ENCODE peak calls at places on chromosomes 7 and 10, in ten cellular contexts. O, T, K, U, E, M, I, Y, S and P are unnamed samples.

GRCh38 chr7:85033263-85033662 is 153.6 kb downstream of the SEMA3D start:
- DNase-seq in O (no peak), T (no peak), K (no peak), U (no peak), E (no peak), M (no peak), I (no peak), Y (no peak), S (no peak), P (no peak)

GRCh38 chr7:93026425-93026824 is 91.4 kb downstream of the SAMD9 start:
- DNase-seq in O (no peak), T (no peak), K (no peak), U (no peak), E (no peak), M (no peak), I (no peak), Y (no peak), S (no peak), P (no peak)

GRCh38 chr10:99976886-99977391 is 32.8 kb downstream of the DNMBP start:
- DNase-seq in O (no peak), T (no peak), K (no peak), U (no peak), E (no peak), M (peak; percentile 6), I (no peak), Y (no peak), S (no peak), P (no peak)

GRCh38 chr7:44615149-44615611 is 8.8 kb downstream of the OGDH start:
- DNase-seq in O (peak; percentile 76), T (no peak), K (no peak), U (no peak), E (peak; percentile 76), M (peak; percentile 53), I (no peak), Y (peak; percentile 40), S (no peak), P (no peak)

GRCh38 chr10:14129770-14130169 is 201.0 kb downstream of the FRMD4A start:
- DNase-seq in O (no peak), T (no peak), K (no peak), U (no peak), E (no peak), M (no peak), I (no peak), Y (no peak), S (no peak), P (no peak)

GRCh38 chr10:3472705-3473078 is 300.1 kb upstream of the PITRM1 start:
- DNase-seq in O (no peak), T (no peak), K (no peak), U (no peak), E (no peak), M (no peak), I (no peak), Y (no peak), S (no peak), P (no peak)

GRCh38 chr7:12199363-12199762 is 11.7 kb upstream of the TMEM106B start:
- DNase-seq in O (no peak), T (no peak), K (no peak), U (no peak), E (no peak), M (no peak), I (no peak), Y (no peak), S (no peak), P (no peak)

GRCh38 chr10:92822060-92822634 is 26.2 kb upstream of the EXOC6 start:
- DNase-seq in O (no peak), T (no peak), K (no peak), U (no peak), E (no peak), M (no peak), I (no peak), Y (no peak), S (no peak), P (no peak)

GRCh38 chr7:13185139-13185538 is 497.7 kb downstream of the ARL4A start:
- DNase-seq in O (no peak), T (no peak), K (no peak), U (no peak), E (no peak), M (no peak), I (no peak), Y (no peak), S (no peak), P (no peak)

GRCh38 chr7:117872565-117873055 is 631 bp downstream of the CTTNBP2 start:
- DNase-seq in O (peak; percentile 8), T (peak; percentile 32), K (no peak), U (peak; percentile 49), E (peak; percentile 73), M (peak; percentile 32), I (peak; percentile 18), Y (no peak), S (peak; percentile 44), P (peak; percentile 36)

GRCh38 chr10:101441539-101442455 is 87.8 kb downstream of the BTRC start:
- DNase-seq in O (no peak), T (peak; percentile 25), K (peak; percentile 48), U (no peak), E (peak; percentile 40), M (peak; percentile 47), I (no peak), Y (no peak), S (peak; percentile 65), P (no peak)

GRCh38 chr10:77016278-77016815 is 621.3 kb downstream of the KCNMA1 start:
- DNase-seq in O (no peak), T (no peak), K (no peak), U (no peak), E (no peak), M (no peak), I (no peak), Y (no peak), S (no peak), P (no peak)

GRCh38 chr7:47580175-47580701 is 1.7 kb downstream of the TNS3 start:
- DNase-seq in O (peak; percentile 68), T (peak; percentile 79), K (no peak), U (peak; percentile 63), E (no peak), M (peak; percentile 93), I (no peak), Y (peak; percentile 74), S (no peak), P (no peak)

DNA sequence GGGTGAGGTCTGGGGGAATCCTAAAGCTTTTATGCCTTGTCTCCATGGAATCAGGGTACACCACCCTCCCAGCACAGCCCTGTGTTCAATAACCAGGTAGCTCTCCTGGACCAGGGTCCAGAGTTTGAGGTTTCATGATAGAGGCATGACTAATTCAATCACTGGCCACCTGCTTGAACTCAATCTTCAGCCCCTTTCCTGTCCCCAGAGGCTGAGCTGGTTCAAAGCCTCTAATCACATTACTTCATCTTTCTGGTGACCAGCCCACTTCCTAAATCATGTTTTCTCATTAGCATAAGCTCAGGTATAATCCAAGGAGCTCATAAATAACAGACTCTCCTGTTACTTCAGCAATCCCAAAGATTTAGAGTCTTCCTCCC is 20.5 kb downstream of the CRPPA start:
- DNase-seq in O (no peak), T (no peak), K (no peak), U (no peak), E (no peak), M (no peak), I (no peak), Y (no peak), S (no peak), P (no peak)
- H3K9me3 ChIP-seq in O (peaks cover 5% of the 10 kb centered on the region), T (no peaks in the 10 kb centered on the region), K (peaks cover 42% of the 10 kb centered on the region), U (no peaks in the 10 kb centered on the region), E (no peaks in the 10 kb centered on the region), M (no peaks in the 10 kb centered on the region), I (peaks cover 22% of the 10 kb centered on the region), Y (peaks cover 13% of the 10 kb centered on the region), S (peaks cover 26% of the 10 kb centered on the region), P (peaks cover 7% of the 10 kb centered on the region)

DNA sequence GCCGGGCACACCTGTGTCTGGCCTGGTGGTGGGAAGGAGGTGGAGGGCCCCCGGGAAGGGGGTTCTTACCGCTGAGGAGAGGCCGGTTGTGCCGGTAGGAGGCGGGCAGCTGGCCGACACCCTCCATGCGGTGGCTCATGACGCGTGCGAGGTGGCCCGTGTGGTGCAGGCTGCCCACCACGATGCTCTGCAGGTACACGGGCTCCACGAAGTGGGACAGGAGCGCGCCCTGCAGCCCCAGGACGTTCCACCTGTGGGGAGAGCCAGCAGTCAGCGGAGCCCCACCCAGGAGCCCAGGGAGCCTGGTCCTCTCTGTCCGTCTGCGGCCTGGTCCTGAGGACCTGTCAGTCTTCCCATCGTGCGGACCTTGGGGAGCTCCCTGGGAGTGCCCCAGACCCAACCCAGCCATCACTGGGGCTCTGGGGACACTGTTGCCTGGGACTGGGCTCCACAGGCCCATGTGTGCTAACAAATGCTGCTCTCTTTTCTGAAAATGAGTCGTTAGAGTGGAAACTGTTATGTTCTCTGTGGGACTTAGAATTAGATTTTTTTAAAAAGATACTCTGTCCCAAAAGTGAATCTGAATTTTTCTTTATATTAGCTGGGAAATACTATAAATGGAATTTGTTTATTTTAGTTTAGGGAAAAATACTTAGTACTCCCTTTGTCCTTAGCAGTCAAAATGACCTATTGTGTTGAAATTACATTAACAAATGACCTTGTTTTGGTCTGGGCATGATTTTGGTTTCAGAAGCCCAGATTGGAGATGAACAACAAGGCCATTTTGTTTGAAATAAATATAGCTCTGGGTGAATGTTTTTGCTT is 143.9 kb downstream of the WDR37 start:
- DNase-seq in O (peak; percentile 6), T (no peak), K (no peak), U (peak; percentile 29), E (no peak), M (no peak), I (no peak), Y (peak; percentile 18), S (no peak), P (no peak)
- H3K4me1 ChIP-seq in O (no peaks in the 10 kb centered on the region), T (peaks cover 11% of the 10 kb centered on the region), K (no peaks in the 10 kb centered on the region), U (peaks cover 5% of the 10 kb centered on the region), E (no peaks in the 10 kb centered on the region), M (peaks cover 15% of the 10 kb centered on the region), I (no peaks in the 10 kb centered on the region), Y (no peaks in the 10 kb centered on the region), S (peaks cover 10% of the 10 kb centered on the region), P (no peaks in the 10 kb centered on the region)

GRCh38 chr10:38103754-38104153 is 9.6 kb downstream of the ZNF37A start:
- DNase-seq in O (no peak), T (no peak), K (no peak), U (no peak), E (no peak), M (no peak), I (no peak), Y (no peak), S (no peak), P (no peak)
- H3K9me3 ChIP-seq in O (peaks cover 66% of the 10 kb centered on the region), T (peaks cover 7% of the 10 kb centered on the region), K (peaks cover 64% of the 10 kb centered on the region), U (peaks cover 36% of the 10 kb centered on the region), E (peaks cover 6% of the 10 kb centered on the region), M (no peaks in the 10 kb centered on the region), I (peaks cover 100% of the 10 kb centered on the region), Y (peaks cover 94% of the 10 kb centered on the region), S (peaks cover 48% of the 10 kb centered on the region), P (peaks cover 86% of the 10 kb centered on the region)

DNA sequence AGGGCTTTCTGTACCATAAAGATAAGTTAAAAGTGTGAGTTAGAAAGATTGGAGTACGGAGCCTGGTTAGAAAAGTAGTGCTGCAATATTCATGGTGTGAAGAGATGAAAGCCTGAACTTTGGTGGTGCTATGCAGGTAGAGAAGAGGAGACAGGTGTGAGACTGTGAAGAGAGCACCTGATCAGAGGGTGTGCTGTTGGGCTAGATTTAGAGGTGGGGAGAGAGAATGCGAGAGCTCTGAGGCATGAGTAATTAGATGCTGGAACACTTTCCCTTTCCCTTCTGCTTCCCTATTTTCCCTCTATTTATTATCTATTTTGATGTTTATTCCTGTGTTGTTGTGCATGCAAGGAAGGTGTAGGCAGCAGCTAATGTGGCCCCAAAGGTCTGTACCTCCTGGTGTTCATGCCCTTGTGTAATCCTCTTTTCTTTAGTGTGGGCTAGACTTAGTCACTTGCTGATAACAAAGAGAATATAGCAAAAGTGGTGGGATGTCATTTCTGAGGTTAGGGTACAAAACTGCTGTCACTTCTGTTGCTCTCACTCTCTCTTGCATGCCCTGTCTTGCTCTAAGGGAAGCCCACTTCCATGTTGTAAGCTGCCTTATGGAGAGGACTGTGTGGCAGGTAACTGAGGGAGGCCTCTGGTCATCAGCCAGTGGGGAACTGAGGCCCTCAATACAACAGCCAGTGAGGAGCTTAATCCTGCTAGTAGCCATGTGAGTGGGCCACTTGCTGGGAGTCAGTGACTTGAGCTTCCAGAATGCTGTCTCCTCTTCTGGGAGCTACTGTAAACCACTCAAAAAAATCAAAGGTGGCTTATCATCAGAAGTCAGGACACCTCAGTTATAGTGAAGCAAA is 2.6 kb upstream of the ATXN7L1 start:
- DNase-seq in O (no peak), T (no peak), K (no peak), U (no peak), E (no peak), M (no peak), I (no peak), Y (no peak), S (no peak), P (no peak)
- H3K4me1 ChIP-seq in O (peaks cover 5% of the 10 kb centered on the region), T (no peaks in the 10 kb centered on the region), K (peaks cover 19% of the 10 kb centered on the region), U (peaks cover 8% of the 10 kb centered on the region), E (peaks cover 3% of the 10 kb centered on the region), M (peaks cover 37% of the 10 kb centered on the region), I (no peaks in the 10 kb centered on the region), Y (peaks cover 45% of the 10 kb centered on the region), S (peaks cover 11% of the 10 kb centered on the region), P (no peaks in the 10 kb centered on the region)